ENCODE peak calls at places on chromosomes 6 and 20, in four cellular contexts. Y, B, L and J are unnamed samples.

GRCh38 chr20:1894471-1894950 is 696 bp upstream of the SIRPA start:
- DNase-seq in L (no peak), Y (no peak), B (no peak), J (peak; percentile 1)

GRCh38 chr20:60137657-60138245 is 179.5 kb downstream of the CDH26 start:
- DNase-seq in Y (peak; percentile 35), L (peak; percentile 84), B (peak; percentile 45), J (peak; percentile 71)

GRCh38 chr6:63730311-63730710 is 94.7 kb downstream of the PHF3 start:
- DNase-seq in L (no peak), B (no peak), Y (no peak), J (no peak)

GRCh38 chr6:104003803-104004516 is 855.8 kb downstream of the HACE1 start:
- DNase-seq in Y (no peak), B (peak; percentile 0), L (no peak), J (no peak)

GRCh38 chr6:14365393-14365792 is 247.8 kb downstream of the CD83 start:
- DNase-seq in L (no peak), B (no peak), Y (peak; percentile 44), J (no peak)

GRCh38 chr20:5918856-5919633 is 31.3 kb downstream of the TRMT6 start:
- DNase-seq in B (no peak), L (peak; percentile 36), Y (peak; percentile 22), J (peak; percentile 54)

GRCh38 chr6:14622135-14622534 is 504.6 kb downstream of the CD83 start:
- DNase-seq in B (no peak), Y (no peak), L (no peak), J (no peak)

GRCh38 chr6:34871853-34872252 is 16.0 kb downstream of the TAF11 start:
- DNase-seq in Y (no peak), B (no peak), L (no peak), J (no peak)

GRCh38 chr6:98894810-98895209 is 52.9 kb downstream of the FBXL4 start:
- DNase-seq in L (no peak), Y (no peak), B (no peak), J (no peak)

GRCh38 chr6:14211596-14211961 is 94.0 kb downstream of the CD83 start:
- DNase-seq in B (no peak), Y (peak; percentile 57), L (no peak), J (no peak)

GRCh38 chr20:34164569-34164968 is 52.5 kb upstream of the EIF2S2 start:
- DNase-seq in B (no peak), L (no peak), Y (no peak), J (no peak)

GRCh38 chr6:52213127-52213526 is 27.0 kb downstream of the IL17A start:
- DNase-seq in L (no peak), Y (no peak), B (no peak), J (no peak)